ENCODE peak calls at places on chromosomes 3 and 15, in four cellular contexts. U is K562, Y is HepG2, Z is GM12878. B is an unnamed sample.

GRCh38 chr3:48504051-48504946 is at the start of gene SHISA5:
- DNase-seq in U (peak), Y (no peak), Z (no peak), B (peak)

GRCh38 chr3:31821118-31821517 is 159.9 kb downstream of the OSBPL10 start:
- DNase-seq in U (no peak), Y (peak), Z (no peak), B (no peak)

GRCh38 chr3:161914703-161915102 is 418.1 kb downstream of the OTOL1 start:
- DNase-seq in U (no peak), Y (peak), Z (no peak), B (peak)

GRCh38 chr15:63156708-63157065 is 590 bp downstream of the RPS27L start:
- DNase-seq in U (peak), Y (peak), Z (no peak), B (peak)

GRCh38 chr3:151852074-151852811 is 21.2 kb upstream of the SUCNR1 start:
- DNase-seq in U (peak), Y (no peak), Z (no peak), B (no peak)

GRCh38 chr3:140902791-140903190 is 38.8 kb upstream of the SLC25A36 start:
- DNase-seq in U (no peak), Y (no peak), Z (no peak), B (no peak)

GRCh38 chr3:52244061-52244628 is 1.4 kb upstream of the PPM1M start:
- DNase-seq in U (no peak), Y (no peak), Z (peak), B (no peak)

GRCh38 chr15:81024265-81024875 is 23.6 kb downstream of the TLNRD1 start:
- DNase-seq in U (no peak), Y (no peak), Z (no peak), B (no peak)

GRCh38 chr3:39050020-39050419 is 1.7 kb downstream of the SCN11A start:
- DNase-seq in U (no peak), Y (no peak), Z (no peak), B (no peak)

GRCh38 chr3:23648965-23649328 is 156.8 kb upstream of the UBE2E1 start:
- DNase-seq in U (no peak), Y (no peak), Z (no peak), B (no peak)

GRCh38 chr15:80367094-80367493 is 37.1 kb upstream of the ARNT2 start:
- DNase-seq in U (peak), Y (peak), Z (no peak), B (peak)

GRCh38 chr15:67254238-67255175 is at the start of the genes AAGAB and IQCH:
- DNase-seq in U (peak), Y (peak), Z (peak), B (peak)

DNA sequence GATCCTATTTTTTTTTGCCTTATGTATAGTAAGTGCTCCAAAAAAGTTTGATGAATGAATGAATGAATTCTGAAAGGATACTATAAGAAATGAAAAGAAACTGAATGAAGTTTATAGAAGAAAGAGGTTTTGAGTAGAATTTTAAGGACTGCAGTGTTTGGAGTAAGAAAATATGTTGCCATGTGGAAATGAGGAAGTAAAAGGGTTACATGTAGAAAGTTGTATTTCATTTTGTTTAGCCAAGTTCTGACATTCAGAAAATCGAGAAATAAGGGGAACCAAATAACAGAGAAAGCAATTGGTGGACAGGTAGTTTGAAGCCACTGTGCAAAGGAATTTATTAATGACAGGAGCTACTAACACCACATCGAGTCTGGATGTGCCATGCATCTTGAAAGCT is 200.7 kb downstream of the SATB1 start:
- DNase-seq in U (no peak), Y (no peak), Z (no peak), B (no peak)
- TF ChIP-seq BHLHE40 in U (no peak), Y (no peak), Z (no peak), B (no peak)

GRCh38 chr3:41598329-41598728 is 363.6 kb downstream of the ULK4 start:
- DNase-seq in U (no peak), Y (no peak), Z (no peak), B (no peak)

GRCh38 chr3:41601404-41601987 is 360.4 kb downstream of the ULK4 start:
- DNase-seq in U (no peak), Y (no peak), Z (no peak), B (no peak)

GRCh38 chr3:41600616-41601015 is 361.3 kb downstream of the ULK4 start:
- DNase-seq in U (no peak), Y (no peak), Z (no peak), B (no peak)

GRCh38 chr3:41602121-41602520 is 359.8 kb downstream of the ULK4 start:
- DNase-seq in U (no peak), Y (no peak), Z (no peak), B (no peak)

DNA sequence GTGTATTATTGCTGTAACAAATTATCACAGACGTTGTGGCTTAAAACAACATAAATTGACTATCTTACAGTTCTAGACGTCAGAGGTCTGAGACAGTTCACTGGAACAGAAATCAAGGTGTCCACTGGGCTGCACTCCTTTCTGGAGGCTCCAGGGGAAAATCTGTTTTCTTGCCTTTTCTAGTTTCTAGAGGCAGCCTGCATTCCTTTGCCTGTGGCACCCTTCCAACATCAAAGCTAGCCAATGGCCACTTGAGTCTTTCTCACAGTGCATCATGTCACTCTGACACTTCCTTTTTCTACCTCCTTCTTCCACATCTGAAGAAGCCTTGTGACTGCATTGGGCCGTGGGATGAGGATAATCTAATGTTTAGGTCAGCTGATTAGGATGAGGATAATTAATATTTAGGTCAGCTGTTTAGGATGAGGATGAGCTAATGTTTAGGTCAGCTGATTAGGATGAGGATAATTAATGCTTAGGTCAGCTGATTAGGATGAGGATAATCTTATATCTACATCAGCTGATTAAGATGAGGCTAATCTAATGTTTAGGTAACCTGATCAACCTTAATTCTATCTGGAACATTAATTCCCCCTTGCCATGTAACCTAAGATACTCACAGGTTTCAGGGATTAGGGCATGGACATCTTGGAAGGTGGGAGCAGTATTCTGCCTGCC is 363.0 kb downstream of the ULK4 start:
- DNase-seq in U (no peak), Y (no peak), Z (no peak), B (no peak)
- TF ChIP-seq FOXM1 in U (no peak), Y (no peak), Z (no peak), B (no peak)

GRCh38 chr3:132394334-132394733 is 23.0 kb upstream of the DNAJC13 start:
- DNase-seq in U (no peak), Y (no peak), Z (no peak), B (no peak)
- TF ChIP-seq FOXK2 in U (no peak), Y (no peak), Z (no peak), B (no peak)

GRCh38 chr15:93036922-93037321 is 52.1 kb downstream of the RGMA start:
- DNase-seq in U (no peak), Y (no peak), Z (no peak), B (no peak)

GRCh38 chr15:93035953-93036810 is 52.8 kb downstream of the RGMA start:
- DNase-seq in U (peak), Y (peak), Z (no peak), B (peak)

GRCh38 chr15:93035092-93035915 is 53.7 kb downstream of the RGMA start:
- DNase-seq in U (no peak), Y (no peak), Z (no peak), B (no peak)

GRCh38 chr15:93038064-93038705 is 50.8 kb downstream of the RGMA start:
- DNase-seq in U (no peak), Y (no peak), Z (no peak), B (no peak)

DNA sequence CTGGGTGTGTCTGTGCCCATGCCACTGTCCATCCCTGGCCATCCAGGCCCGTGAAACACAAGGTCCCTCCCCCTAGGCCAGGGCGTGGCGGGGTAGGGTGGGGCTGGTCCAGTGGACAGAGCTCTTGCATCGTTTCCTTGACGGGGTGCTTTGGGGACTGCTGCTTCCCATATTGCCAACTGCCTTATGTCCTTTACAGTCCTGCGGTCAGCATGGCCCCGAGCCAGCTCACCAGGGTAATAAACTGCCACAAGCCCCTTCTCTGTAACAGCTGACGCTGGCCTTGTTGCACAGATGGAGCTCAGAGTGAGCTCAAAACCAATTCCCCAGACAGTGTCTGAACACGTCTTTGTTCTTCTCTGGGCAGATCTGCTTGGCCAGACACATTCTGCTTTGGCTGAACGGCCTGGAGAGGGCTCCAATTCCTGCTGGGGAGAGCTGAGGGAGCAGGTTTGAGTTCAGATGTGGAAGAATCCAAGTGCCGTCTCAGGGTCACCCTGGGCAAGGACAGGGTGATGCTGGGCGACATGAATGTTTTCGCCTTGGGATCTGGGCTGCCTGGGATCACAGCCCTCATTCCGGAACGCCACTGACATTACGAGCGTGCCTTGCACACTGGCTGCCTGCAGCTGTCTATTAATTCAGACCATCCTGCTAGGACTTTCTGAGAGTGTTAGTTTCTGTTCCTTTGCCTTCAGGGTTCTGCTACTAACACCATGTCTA is 51.5 kb downstream of the RGMA start:
- DNase-seq in U (peak), Y (no peak), Z (no peak), B (no peak)
- TF ChIP-seq BHLHE40 in U (no peak), Y (no peak), Z (no peak), B (no peak)

GRCh38 chr3:186248850-186249249 is 113.2 kb downstream of the DGKG start:
- DNase-seq in U (no peak), Y (no peak), Z (no peak), B (no peak)

GRCh38 chr3:186241910-186242821 is 119.9 kb downstream of the DGKG start:
- DNase-seq in U (peak), Y (peak), Z (no peak), B (peak)

GRCh38 chr3:186251948-186252619 is 110.0 kb downstream of the DGKG start:
- DNase-seq in U (no peak), Y (no peak), Z (no peak), B (no peak)

DNA sequence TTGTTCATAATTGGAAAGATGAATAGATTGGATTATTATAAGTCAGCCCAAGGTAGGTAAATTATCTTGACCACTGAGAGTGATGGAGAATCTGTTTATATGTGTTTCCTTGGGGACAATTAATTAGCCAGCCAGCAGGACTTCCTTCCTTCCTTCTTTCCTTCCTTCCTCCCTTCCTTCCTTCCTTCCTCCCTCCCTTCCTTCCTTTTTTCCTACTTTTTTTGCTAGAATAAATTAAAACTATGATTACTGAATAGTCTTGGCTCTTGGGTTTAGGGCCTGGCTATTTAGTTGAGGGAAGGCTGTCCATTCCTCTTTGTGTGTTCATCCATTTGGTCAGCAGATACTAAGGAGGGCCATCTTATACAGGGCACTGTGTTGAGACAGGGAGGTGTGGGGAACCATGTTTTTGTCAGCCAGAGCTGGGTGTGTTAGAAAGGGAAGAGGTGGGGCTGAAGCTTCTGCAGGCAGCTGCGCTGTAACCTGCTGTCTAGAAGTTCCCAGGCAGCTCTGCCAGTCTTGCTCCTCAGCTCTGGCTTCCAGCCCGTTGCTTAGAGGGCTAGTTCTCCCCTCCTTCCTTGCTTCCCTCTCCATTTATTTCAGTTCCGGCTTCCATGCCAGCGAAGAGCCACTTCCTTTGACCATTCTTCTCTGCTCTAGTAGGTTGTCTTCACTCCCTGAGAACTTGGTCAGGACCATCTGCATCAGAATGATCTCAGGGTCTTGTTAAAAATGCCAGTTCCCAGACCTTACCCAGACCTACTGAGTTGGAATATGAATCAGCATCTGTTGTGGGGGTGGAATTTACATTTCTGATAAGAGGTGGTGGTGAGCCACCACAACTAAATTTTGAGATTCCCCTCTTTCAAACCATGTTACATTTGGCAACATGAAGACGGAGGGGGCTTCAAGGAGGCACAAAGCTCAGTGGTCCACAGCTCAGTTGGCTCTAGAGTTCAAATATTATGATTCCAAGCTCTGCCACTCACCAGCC is 113.9 kb downstream of the DGKG start:
- DNase-seq in U (no peak), Y (no peak), Z (no peak), B (no peak)
- TF ChIP-seq FOXM1 in U (no peak), Y (no peak), Z (no peak), B (no peak)

GRCh38 chr15:33314115-33314514 is 3.3 kb downstream of the RYR3 start:
- DNase-seq in U (no peak), Y (no peak), Z (no peak), B (no peak)
- TF ChIP-seq FOXK2 in U (no peak), Y (no peak), Z (no peak), B (no peak)

DNA sequence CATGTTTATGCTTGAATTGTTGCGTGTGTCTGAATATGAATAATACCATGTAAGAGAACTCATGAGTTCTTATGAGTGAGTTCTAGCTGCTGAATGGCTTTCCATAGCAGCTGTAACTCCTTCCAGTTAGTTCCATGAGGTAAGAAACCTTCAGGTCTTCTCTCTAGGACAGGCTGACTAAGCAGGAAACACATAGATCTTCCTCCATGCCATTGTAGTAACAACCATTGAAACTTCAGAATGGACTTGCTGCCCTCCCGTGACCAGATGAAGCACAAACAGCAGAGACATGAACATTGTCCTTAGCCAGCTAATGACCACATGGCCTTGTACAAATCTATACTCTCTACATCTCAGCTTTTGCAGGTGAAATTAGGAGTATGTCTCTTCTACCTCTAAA is 200.0 kb downstream of the ZNF385D start:
- DNase-seq in U (no peak), Y (peak), Z (no peak), B (no peak)
- TF ChIP-seq BHLHE40 in U (no peak), Y (no peak), Z (no peak), B (no peak)